ENCODE peak calls at places on chromosomes 1 and 21, in four cellular contexts. One of them, this sample, is unnamed.

GRCh38 chr21:15895142-15896106 is 165.6 kb downstream of the USP25 start:
- DNase-seq in GM04504: no peak
- DNase-seq in AG10803: peak; percentile 25
- DNase-seq in ACHN: peak; percentile 86
- DNase-seq in this sample: no peak

GRCh38 chr1:224831501-224831900 is 98.0 kb upstream of the DNAH14 start:
- DNase-seq in ACHN: no peak
- DNase-seq in AG10803: peak; percentile 32
- DNase-seq in GM04504: no peak
- DNase-seq in this sample: no peak

GRCh38 chr1:164767257-164768044 is 208.5 kb downstream of the PBX1 start:
- DNase-seq in AG10803: peak; percentile 93
- DNase-seq in GM04504: peak; percentile 71
- DNase-seq in ACHN: peak; percentile 93
- DNase-seq in this sample: no peak

GRCh38 chr1:3369437-3370076 is 84.9 kb upstream of the ARHGEF16 start:
- DNase-seq in GM04504: peak; percentile 69
- DNase-seq in ACHN: no peak
- DNase-seq in AG10803: peak; percentile 85
- DNase-seq in this sample: peak; percentile 32

GRCh38 chr1:163381487-163382184 is 59.9 kb downstream of the NUF2 start:
- DNase-seq in ACHN: no peak
- DNase-seq in AG10803: no peak
- DNase-seq in GM04504: no peak
- DNase-seq in this sample: no peak

GRCh38 chr1:205568135-205568468 is 63.6 kb downstream of the CDK18 start:
- DNase-seq in GM04504: no peak
- DNase-seq in AG10803: no peak
- DNase-seq in ACHN: no peak
- DNase-seq in this sample: no peak

GRCh38 chr1:14686701-14687100 is 88.2 kb downstream of the KAZN start:
- DNase-seq in ACHN: no peak
- DNase-seq in GM04504: no peak
- DNase-seq in AG10803: no peak
- DNase-seq in this sample: no peak

GRCh38 chr1:184060316-184060715 is 8.8 kb downstream of the TSEN15 start:
- DNase-seq in AG10803: peak; percentile 64
- DNase-seq in ACHN: no peak
- DNase-seq in GM04504: no peak
- DNase-seq in this sample: no peak

GRCh38 chr1:18118078-18118477 is 10.5 kb downstream of the IGSF21 start:
- DNase-seq in ACHN: no peak
- DNase-seq in GM04504: no peak
- DNase-seq in AG10803: no peak
- DNase-seq in this sample: no peak

GRCh38 chr1:56457767-56458375 is 121.5 kb downstream of the PLPP3 start:
- DNase-seq in ACHN: no peak
- DNase-seq in AG10803: no peak
- DNase-seq in GM04504: no peak
- DNase-seq in this sample: no peak

GRCh38 chr1:154493276-154493675 is 8.7 kb upstream of the TDRD10 start:
- DNase-seq in ACHN: no peak
- DNase-seq in GM04504: no peak
- DNase-seq in AG10803: no peak
- DNase-seq in this sample: no peak

GRCh38 chr1:12438349-12438924 is 179.6 kb downstream of the DHRS3 start:
- DNase-seq in ACHN: no peak
- DNase-seq in GM04504: no peak
- DNase-seq in AG10803: peak; percentile 38
- DNase-seq in this sample: no peak

GRCh38 chr21:26756491-26757159 is 88.6 kb downstream of the ADAMTS1 start:
- DNase-seq in AG10803: peak; percentile 91
- DNase-seq in GM04504: no peak
- DNase-seq in ACHN: peak; percentile 42
- DNase-seq in this sample: no peak

GRCh38 chr1:35122311-35122710 is 43.1 kb downstream of the ZMYM1 start:
- DNase-seq in AG10803: no peak
- DNase-seq in ACHN: no peak
- DNase-seq in GM04504: no peak
- DNase-seq in this sample: no peak

GRCh38 chr1:240474133-240474614 is 137.8 kb downstream of the GREM2 start:
- DNase-seq in GM04504: no peak
- DNase-seq in AG10803: no peak
- DNase-seq in ACHN: peak; percentile 22
- DNase-seq in this sample: peak; percentile 37

GRCh38 chr21:41993744-41994143 is 16.4 kb downstream of the ZBTB21 start:
- DNase-seq in ACHN: no peak
- DNase-seq in AG10803: peak; percentile 91
- DNase-seq in GM04504: peak; percentile 88
- DNase-seq in this sample: no peak

GRCh38 chr1:181107711-181108110 is 19.2 kb downstream of the IER5 start:
- DNase-seq in GM04504: no peak
- DNase-seq in ACHN: no peak
- DNase-seq in AG10803: no peak
- DNase-seq in this sample: no peak

GRCh38 chr1:27605796-27606707 is 2.1 kb upstream of the AHDC1 start:
- DNase-seq in ACHN: peak; percentile 54
- DNase-seq in GM04504: no peak
- DNase-seq in AG10803: peak; percentile 50
- DNase-seq in this sample: peak; percentile 42

GRCh38 chr1:149978547-149979023 is 31.9 kb downstream of the OTUD7B start:
- DNase-seq in AG10803: no peak
- DNase-seq in ACHN: peak; percentile 43
- DNase-seq in GM04504: no peak
- DNase-seq in this sample: peak; percentile 25

GRCh38 chr1:80656628-80657019 is 1144.1 kb upstream of the ADGRL2 start:
- DNase-seq in AG10803: no peak
- DNase-seq in GM04504: no peak
- DNase-seq in ACHN: peak; percentile 60
- DNase-seq in this sample: peak; percentile 11

GRCh38 chr1:78619803-78620579 is at the start of gene IFI44L:
- DNase-seq in ACHN: peak; percentile 41
- DNase-seq in GM04504: no peak
- DNase-seq in AG10803: peak; percentile 85
- DNase-seq in this sample: peak; percentile 12

GRCh38 chr1:229130028-229130668 is 140.8 kb upstream of the RAB4A start:
- DNase-seq in ACHN: no peak
- DNase-seq in GM04504: no peak
- DNase-seq in AG10803: no peak
- DNase-seq in this sample: no peak

GRCh38 chr1:16220101-16220500 is 7.6 kb upstream of the ARHGEF19 start:
- DNase-seq in AG10803: no peak
- DNase-seq in GM04504: no peak
- DNase-seq in ACHN: no peak
- DNase-seq in this sample: no peak

GRCh38 chr1:50599546-50599945 is 176.3 kb upstream of the DMRTA2 start:
- DNase-seq in AG10803: no peak
- DNase-seq in ACHN: no peak
- DNase-seq in GM04504: no peak
- DNase-seq in this sample: no peak

GRCh38 chr1:27574871-27575831 is 28.8 kb downstream of the AHDC1 start:
- DNase-seq in AG10803: peak; percentile 87
- DNase-seq in ACHN: peak; percentile 79
- DNase-seq in GM04504: peak; percentile 76
- DNase-seq in this sample: peak; percentile 78

GRCh38 chr1:222734740-222735139 is 2.3 kb upstream of the FAM177B start:
- DNase-seq in GM04504: no peak
- DNase-seq in AG10803: no peak
- DNase-seq in ACHN: no peak
- DNase-seq in this sample: no peak

GRCh38 chr1:206634365-206635079 is 814 bp upstream of the DYRK3 start:
- DNase-seq in GM04504: peak; percentile 82
- DNase-seq in ACHN: peak; percentile 93
- DNase-seq in AG10803: peak; percentile 88
- DNase-seq in this sample: peak; percentile 72

This sample was measured in RWPE1.